ENCODE peak calls at places on chromosomes 6 and 20, in nine cellular contexts. P is HT1080, D is choroid plexus epithelial cell, M is astrocyte of the spinal cord, N is NCI-H1694 treated with DMSO at 0.1 percent for 48 hours, H is HTR-8/SVneo, X is esophagus squamous epithelium, I is colonic mucosa, Y is NCI-H187 treated with DMSO at 0.1 percent for 48 hours. W is an unnamed sample.

GRCh38 chr20:35223941-35224340 is 2.5 kb upstream of the MMP24 start:
- DNase-seq in P (no peak), D (no peak), M (no peak), N (no peak), H (no peak), X (no peak), I (no peak), Y (no peak), W (no peak)

GRCh38 chr20:1005452-1006027 is 3.4 kb upstream of the RSPO4 start:
- DNase-seq in P (peak; percentile 36), D (peak; percentile 48), M (no peak), N (no peak), H (peak; percentile 56), X (no peak), I (peak; percentile 47), Y (no peak), W (no peak)

GRCh38 chr6:105482227-105482839 is 79.5 kb upstream of the PREP start:
- DNase-seq in P (no peak), D (peak; percentile 72), M (peak; percentile 68), N (no peak), H (peak; percentile 11), X (no peak), I (no peak), Y (no peak), W (no peak)

GRCh38 chr6:26270903-26271639 is 93.9 kb upstream of the BTN3A2 start:
- DNase-seq in P (no peak), D (peak; percentile 93), M (peak; percentile 94), N (no peak), H (peak; percentile 89), X (no peak), I (peak; percentile 91), Y (peak; percentile 80), W (peak; percentile 93)

GRCh38 chr6:152750694-152751093 is at the start of gene VIP:
- DNase-seq in P (peak; percentile 39), D (peak; percentile 66), M (peak; percentile 46), N (no peak), H (peak; percentile 13), X (no peak), I (no peak), Y (no peak), W (peak; percentile 10)

GRCh38 chr20:33154252-33154651 is 13.7 kb upstream of the BPIFA2 start:
- DNase-seq in P (no peak), D (no peak), M (no peak), N (no peak), H (no peak), X (no peak), I (no peak), Y (no peak), W (no peak)

GRCh38 chr6:104789770-104790190 is 69.9 kb downstream of the HACE1 start:
- DNase-seq in P (peak; percentile 82), D (peak; percentile 85), M (peak; percentile 70), N (peak; percentile 6), H (peak; percentile 32), X (no peak), I (no peak), Y (no peak), W (peak; percentile 50)

GRCh38 chr20:41275181-41275793 is 42.2 kb downstream of the ZHX3 start:
- DNase-seq in P (peak; percentile 11), D (peak; percentile 61), M (peak; percentile 81), N (no peak), H (no peak), X (no peak), I (no peak), Y (no peak), W (no peak)

GRCh38 chr6:87498048-87498447 is 25.3 kb downstream of the SLC35A1 start:
- DNase-seq in P (no peak), D (no peak), M (no peak), N (no peak), H (no peak), X (no peak), I (no peak), Y (no peak), W (no peak)

GRCh38 chr20:50689864-50690263 is 1.5 kb downstream of the RIPOR3 start:
- DNase-seq in P (no peak), D (peak; percentile 84), M (no peak), N (no peak), H (no peak), X (no peak), I (peak; percentile 30), Y (no peak), W (no peak)

GRCh38 chr20:61925555-61926252 is 140.0 kb downstream of the TAF4 start:
- DNase-seq in P (peak; percentile 66), D (peak; percentile 89), M (peak; percentile 90), N (no peak), H (no peak), X (no peak), I (no peak), Y (no peak), W (no peak)

GRCh38 chr6:28522594-28523557 is 2.8 kb upstream of the GPX5 start:
- DNase-seq in P (no peak), D (no peak), M (no peak), N (no peak), H (no peak), X (no peak), I (no peak), Y (no peak), W (no peak)

GRCh38 chr6:163314791-163315404 is 99.6 kb upstream of the QKI start:
- DNase-seq in P (no peak), D (no peak), M (no peak), N (no peak), H (no peak), X (no peak), I (no peak), Y (no peak), W (peak; percentile 92)

GRCh38 chr6:155125916-155126315 is 130.8 kb downstream of the TIAM2 start:
- DNase-seq in P (no peak), D (peak; percentile 66), M (peak; percentile 63), N (no peak), H (no peak), X (no peak), I (no peak), Y (no peak), W (peak; percentile 34)

GRCh38 chr6:24064106-24064505 is 61.9 kb upstream of the NRSN1 start:
- DNase-seq in P (peak; percentile 17), D (peak; percentile 25), M (no peak), N (peak; percentile 14), H (no peak), X (no peak), I (no peak), Y (no peak), W (peak; percentile 14)

GRCh38 chr20:3647418-3647817 is 15.8 kb downstream of the GFRA4 start:
- DNase-seq in P (no peak), D (no peak), M (no peak), N (no peak), H (no peak), X (no peak), I (no peak), Y (no peak), W (no peak)

GRCh38 chr6:110681543-110682459 is 133.5 kb downstream of the CDK19 start:
- DNase-seq in P (peak; percentile 7), D (peak; percentile 14), M (no peak), N (no peak), H (no peak), X (no peak), I (no peak), Y (no peak), W (no peak)

GRCh38 chr6:5315883-5316282 is 54.6 kb downstream of the FARS2 start:
- DNase-seq in P (no peak), D (peak; percentile 16), M (no peak), N (peak; percentile 57), H (no peak), X (no peak), I (no peak), Y (no peak), W (no peak)

GRCh38 chr6:17902953-17903352 is 84.5 kb downstream of the KIF13A start:
- DNase-seq in P (no peak), D (peak; percentile 40), M (no peak), N (no peak), H (no peak), X (no peak), I (no peak), Y (no peak), W (no peak)

GRCh38 chr6:13453172-13453552 is 34.2 kb downstream of the GFOD1 start:
- DNase-seq in P (no peak), D (no peak), M (no peak), N (no peak), H (no peak), X (no peak), I (no peak), Y (no peak), W (no peak)

GRCh38 chr6:315921-316752 is 23.9 kb downstream of the DUSP22 start:
- DNase-seq in P (no peak), D (no peak), M (no peak), N (no peak), H (no peak), X (no peak), I (no peak), Y (no peak), W (no peak)

W was measured in foreskin melanocyte.